ENCODE peak calls at places on chromosome 7, in five cellular contexts. S, H, W, I and R are unnamed samples.

GRCh38 chr7:21603972-21604749 is 61.3 kb downstream of the DNAH11 start:
- DNase-seq in I (no peak), S (no peak), W (no peak), H (no peak), R (no peak)

GRCh38 chr7:157932498-157933218 is 595.9 kb downstream of the DNAJB6 start:
- DNase-seq in W (no peak), S (no peak), I (no peak), H (peak), R (no peak)

GRCh38 chr7:141519623-141520022 is 31.6 kb upstream of the AGK start:
- DNase-seq in H (no peak), W (no peak), I (no peak), S (no peak), R (no peak)

GRCh38 chr7:19538036-19538435 is 170.8 kb downstream of the POLR1F start:
- DNase-seq in W (no peak), S (peak), I (no peak), H (no peak), R (no peak)

GRCh38 chr7:105776986-105777910 is 99.2 kb downstream of the ATXN7L1 start:
- DNase-seq in S (peak), I (no peak), W (no peak), H (no peak), R (no peak)

GRCh38 chr7:2728309-2729042 is 40.5 kb downstream of the AMZ1 start:
- DNase-seq in I (no peak), H (no peak), S (no peak), W (no peak), R (peak)

GRCh38 chr7:6256709-6257535 is 15.5 kb downstream of the CYTH3 start:
- DNase-seq in W (peak), S (peak), I (no peak), H (no peak), R (no peak)

GRCh38 chr7:36215017-36215621 is 62.1 kb downstream of the EEPD1 start:
- DNase-seq in H (no peak), I (no peak), W (no peak), S (no peak), R (no peak)

GRCh38 chr7:46281071-46281470 is 360.0 kb upstream of the IGFBP3 start:
- DNase-seq in W (no peak), I (no peak), H (no peak), S (no peak), R (no peak)

GRCh38 chr7:37187179-37187578 is 261.5 kb downstream of the ELMO1 start:
- DNase-seq in I (no peak), S (no peak), W (no peak), H (no peak), R (no peak)

GRCh38 chr7:47351233-47352154 is 230.4 kb downstream of the TNS3 start:
- DNase-seq in S (no peak), H (no peak), I (no peak), W (no peak), R (no peak)

GRCh38 chr7:43905954-43906326 is 456 bp downstream of the URGCP start:
- DNase-seq in S (peak), I (peak), W (peak), H (peak), R (peak)

GRCh38 chr7:48097511-48098231 is 8.6 kb downstream of the UPP1 start:
- DNase-seq in S (peak), H (no peak), I (no peak), W (no peak), R (no peak)

GRCh38 chr7:17009007-17009719 is 127.4 kb upstream of the AGR3 start:
- DNase-seq in S (peak), W (no peak), H (no peak), I (no peak), R (no peak)
- TF ChIP-seq CTCF in S (peak), W (peak), H (no peak), I (no peak), R (no peak)

DNA sequence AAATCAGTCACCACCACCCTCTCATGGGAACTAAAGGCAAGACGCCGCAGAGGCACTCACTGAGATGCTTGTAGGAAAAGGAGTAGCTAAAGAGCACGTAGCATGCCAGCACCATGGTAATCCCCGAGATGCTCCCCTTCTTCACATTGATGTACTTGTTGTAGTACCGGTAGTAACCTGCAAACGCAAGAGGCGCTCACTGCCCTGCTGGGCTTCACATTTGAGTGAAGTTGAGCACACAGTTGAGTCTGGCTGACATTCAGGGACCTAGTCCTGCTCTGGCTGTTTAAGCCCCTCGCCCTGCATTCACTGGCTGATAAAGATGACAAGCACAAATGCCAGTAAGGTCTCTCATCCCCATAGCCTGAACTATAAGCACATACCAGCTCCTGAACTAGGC is 6.9 kb downstream of the ATP5MF start:
- DNase-seq in H (no peak), W (no peak), S (peak), I (no peak), R (no peak)
- TF ChIP-seq CTCF in H (peak), W (no peak), S (peak), I (no peak), R (peak)

GRCh38 chr7:78213402-78213801 is 414.8 kb downstream of the PHTF2 start:
- DNase-seq in I (no peak), S (no peak), W (no peak), H (no peak), R (no peak)

GRCh38 chr7:78207262-78207661 is 408.7 kb downstream of the PHTF2 start:
- DNase-seq in I (no peak), S (no peak), H (no peak), W (no peak), R (no peak)

GRCh38 chr7:78218051-78218450 is 419.5 kb downstream of the PHTF2 start:
- DNase-seq in W (no peak), I (no peak), H (no peak), S (peak), R (no peak)

GRCh38 chr7:78215199-78215598 is 416.6 kb downstream of the PHTF2 start:
- DNase-seq in S (no peak), W (no peak), H (no peak), I (no peak), R (no peak)

GRCh38 chr7:78212476-78213060 is 414.0 kb downstream of the PHTF2 start:
- DNase-seq in W (no peak), I (no peak), H (no peak), S (no peak), R (no peak)
- TF ChIP-seq CTCF in W (no peak), I (no peak), H (no peak), S (no peak), R (no peak)

GRCh38 chr7:151091988-151092387 is 5.7 kb downstream of the AGAP3 start:
- DNase-seq in S (no peak), I (no peak), W (no peak), H (no peak), R (no peak)

GRCh38 chr7:151093748-151094147 is 7.5 kb downstream of the AGAP3 start:
- DNase-seq in H (no peak), W (no peak), I (no peak), S (no peak), R (no peak)

GRCh38 chr7:151091003-151091402 is 4.7 kb downstream of the AGAP3 start:
- DNase-seq in W (no peak), I (no peak), H (no peak), S (no peak), R (no peak)

GRCh38 chr7:151089893-151090730 is 3.8 kb downstream of the AGAP3 start:
- DNase-seq in S (no peak), H (no peak), I (no peak), W (no peak), R (no peak)

DNA sequence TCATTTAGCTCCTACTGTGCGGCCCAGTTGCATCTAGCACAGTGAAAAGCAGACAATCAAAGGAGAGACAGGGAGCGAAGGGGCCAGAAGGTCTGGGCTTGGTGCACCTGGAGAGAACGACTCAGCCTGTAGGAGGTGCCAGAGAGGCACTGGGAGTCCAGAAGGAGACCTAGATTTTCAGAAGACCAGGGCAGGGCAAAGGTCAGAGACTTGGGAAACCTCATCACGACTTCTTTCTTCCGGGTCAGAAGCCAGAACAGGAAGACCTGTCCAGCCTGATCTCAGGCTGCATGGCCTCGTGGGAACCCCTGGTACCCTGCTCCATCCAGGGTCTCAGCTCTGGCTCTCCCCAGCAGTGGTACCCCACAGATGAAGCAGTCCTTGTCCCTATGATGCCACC is 5.2 kb downstream of the AGAP3 start:
- DNase-seq in S (no peak), W (no peak), I (no peak), H (no peak), R (no peak)
- TF ChIP-seq CTCF in S (peak), W (peak), I (no peak), H (no peak), R (no peak)

GRCh38 chr7:229184-229964 is 37.0 kb downstream of the FAM20C start:
- DNase-seq in S (peak), W (peak), H (no peak), I (peak), R (no peak)

GRCh38 chr7:231858-232246 is 39.5 kb downstream of the FAM20C start:
- DNase-seq in S (no peak), H (no peak), I (no peak), W (no peak), R (no peak)

GRCh38 chr7:230274-230673 is 37.9 kb downstream of the FAM20C start:
- DNase-seq in I (no peak), W (no peak), S (no peak), H (no peak), R (no peak)

GRCh38 chr7:232571-233455 is 40.4 kb downstream of the FAM20C start:
- DNase-seq in I (no peak), H (no peak), S (peak), W (no peak), R (no peak)

GRCh38 chr7:231030-231857 is 38.9 kb downstream of the FAM20C start:
- DNase-seq in I (no peak), H (no peak), W (no peak), S (no peak), R (no peak)
- TF ChIP-seq CTCF in I (no peak), H (no peak), W (peak), S (peak), R (peak)